ENCODE peak calls at places on chromosomes 1 and 21, in five cellular contexts. T is naive thymus-derived CD4-positive, alpha-beta T cell; V is OCI-LY7; N is testis; R is neural progenitor cell. S is an unnamed sample. For H3K4me1 and H3K9me3, the result is how much of the 10 kb centered on the place peaks cover.

GRCh38 chr21:14737922-14738321 is 191.8 kb upstream of the SAMSN1 start:
- DNase-seq in T (peak), V (peak), N (peak), R (peak), S (peak)

GRCh38 chr1:112501810-112502641 is 6.7 kb upstream of the WNT2B start:
- DNase-seq in T (no peak), V (no peak), N (peak), R (peak), S (peak)

GRCh38 chr21:46211376-46211775 is 17.2 kb downstream of the LSS start:
- DNase-seq in T (no peak), V (no peak), N (no peak), R (no peak), S (no peak)

GRCh38 chr1:22418852-22419480 is 32.7 kb upstream of the ZBTB40 start:
- DNase-seq in T (no peak), V (peak), N (no peak), R (no peak), S (no peak)

GRCh38 chr1:232810856-232811255 is 5.6 kb downstream of the MAP10 start:
- DNase-seq in T (no peak), V (no peak), N (no peak), R (no peak), S (no peak)

GRCh38 chr1:116284819-116285390 is 88.1 kb upstream of the ATP1A1 start:
- DNase-seq in T (no peak), V (no peak), N (no peak), R (no peak), S (no peak)

GRCh38 chr1:211944733-211945500 is 90.4 kb downstream of the INTS7 start:
- DNase-seq in T (no peak), V (no peak), N (peak), R (peak), S (no peak)

GRCh38 chr1:85463666-85464496 is 1.1 kb downstream of the DDAH1 start:
- DNase-seq in T (no peak), V (no peak), N (no peak), R (peak), S (no peak)

GRCh38 chr1:7644906-7645750 is 126.0 kb upstream of the VAMP3 start:
- DNase-seq in T (no peak), V (no peak), N (peak), R (no peak), S (peak)

GRCh38 chr1:1511533-1512285 is at the start of gene ATAD3A:
- DNase-seq in T (peak), V (peak), N (peak), R (peak), S (peak)

GRCh38 chr1:10939654-10940450 is 72.6 kb upstream of the TARDBP start:
- DNase-seq in T (peak), V (peak), N (no peak), R (no peak), S (no peak)

GRCh38 chr1:25871086-25871703 is 4.3 kb downstream of the PAQR7 start:
- DNase-seq in T (no peak), V (no peak), N (peak), R (no peak), S (no peak)

GRCh38 chr1:110671323-110671722 is 3.4 kb downstream of the KCNA3 start:
- DNase-seq in T (peak), V (peak), N (no peak), R (no peak), S (no peak)

GRCh38 chr1:201137579-201138310 is 10.8 kb upstream of the ASCL5 start:
- DNase-seq in T (no peak), V (no peak), N (peak), R (no peak), S (no peak)

GRCh38 chr1:79441243-79441642 is 434.7 kb upstream of the ADGRL4 start:
- DNase-seq in T (no peak), V (no peak), N (no peak), R (no peak), S (no peak)

GRCh38 chr1:81654147-81654546 is 146.6 kb upstream of the ADGRL2 start:
- DNase-seq in T (no peak), V (no peak), N (no peak), R (no peak), S (no peak)

GRCh38 chr1:184462170-184462569 is 75.3 kb downstream of the C1orf21 start:
- DNase-seq in T (no peak), V (no peak), N (no peak), R (no peak), S (no peak)

GRCh38 chr1:242129103-242129502 is 130.2 kb upstream of the MAP1LC3C start:
- DNase-seq in T (no peak), V (peak), N (peak), R (peak), S (peak)

GRCh38 chr1:155717041-155717440 is 28.1 kb downstream of the DAP3 start:
- DNase-seq in T (no peak), V (peak), N (no peak), R (no peak), S (no peak)

GRCh38 chr1:201217851-201218250 is 27.2 kb downstream of the IGFN1 start:
- DNase-seq in T (no peak), V (no peak), N (no peak), R (no peak), S (no peak)

GRCh38 chr1:2645143-2645542 is 12.3 kb upstream of the MMEL1 start:
- DNase-seq in T (no peak), V (no peak), N (no peak), R (no peak), S (no peak)

GRCh38 chr1:226403522-226404034 is 4.3 kb downstream of the PARP1 start:
- DNase-seq in T (no peak), V (peak), N (no peak), R (no peak), S (no peak)

GRCh38 chr1:186479162-186479561 is 18.2 kb upstream of the PDC start:
- DNase-seq in T (no peak), V (no peak), N (no peak), R (no peak), S (no peak)

GRCh38 chr1:7629011-7629410 is 142.1 kb upstream of the VAMP3 start:
- DNase-seq in T (no peak), V (no peak), N (no peak), R (no peak), S (no peak)

GRCh38 chr1:81679972-81680371 is 120.8 kb upstream of the ADGRL2 start:
- DNase-seq in T (no peak), V (no peak), N (peak), R (peak), S (no peak)

GRCh38 chr1:81840805-81841204 is 40.1 kb downstream of the ADGRL2 start:
- DNase-seq in T (no peak), V (no peak), N (no peak), R (no peak), S (no peak)

GRCh38 chr1:1626207-1627141 is 5.5 kb upstream of the MMP23B start:
- DNase-seq in T (no peak), V (no peak), N (no peak), R (no peak), S (peak)

GRCh38 chr1:230210326-230210978 is 143.4 kb downstream of the GALNT2 start:
- DNase-seq in T (no peak), V (no peak), N (no peak), R (no peak), S (no peak)

GRCh38 chr1:67752306-67752705 is 67.3 kb downstream of the GADD45A start:
- DNase-seq in T (no peak), V (no peak), N (no peak), R (no peak), S (no peak)

GRCh38 chr1:220914283-220915116 is 35.3 kb downstream of the HLX start:
- DNase-seq in T (no peak), V (no peak), N (no peak), R (no peak), S (no peak)

DNA sequence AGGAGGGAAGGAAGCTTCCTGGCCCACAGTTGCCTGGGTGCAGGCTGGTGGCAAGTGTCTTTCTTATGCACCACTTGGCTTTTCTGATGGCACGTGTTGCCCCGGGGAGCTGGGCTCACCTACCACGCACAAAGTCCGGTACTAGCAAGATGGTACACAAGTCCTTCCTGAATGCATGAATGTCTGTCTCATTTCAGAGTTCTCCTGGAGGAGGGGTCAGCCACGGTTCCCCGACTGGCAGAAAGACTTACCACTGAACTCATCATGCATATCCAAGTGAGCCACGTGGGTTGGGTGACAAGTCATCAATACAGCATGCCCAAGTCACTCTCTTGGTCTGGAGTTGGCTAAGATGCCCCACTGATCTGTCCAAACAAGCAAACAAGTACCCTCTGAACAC is 28.6 kb upstream of the MX1 start:
- DNase-seq in T (no peak), V (no peak), N (no peak), R (no peak), S (no peak)
- H3K4me3 ChIP-seq in T (no peak), V (no peak), N (no peak), R (no peak), S (no peak)

GRCh38 chr1:179334440-179334839 is 31.3 kb upstream of the AXDND1 start:
- DNase-seq in T (no peak), V (no peak), N (no peak), R (no peak), S (no peak)
- H3K4me1 ChIP-seq in T (under half), V (under half), N (under half), R (under half), S (under half)

GRCh38 chr1:51423098-51423821 is 92.9 kb upstream of the TTC39A start:
- DNase-seq in T (no peak), V (no peak), N (peak), R (peak), S (no peak)

GRCh38 chr1:51425955-51426354 is 93.1 kb downstream of the EPS15 start:
- DNase-seq in T (no peak), V (no peak), N (no peak), R (no peak), S (no peak)

GRCh38 chr1:51422367-51423097 is 92.2 kb upstream of the TTC39A start:
- DNase-seq in T (no peak), V (no peak), N (no peak), R (no peak), S (no peak)

GRCh38 chr1:51425273-51425672 is 93.8 kb downstream of the EPS15 start:
- DNase-seq in T (no peak), V (no peak), N (no peak), R (no peak), S (no peak)

GRCh38 chr1:51427438-51427837 is 91.6 kb downstream of the EPS15 start:
- DNase-seq in T (no peak), V (no peak), N (no peak), R (no peak), S (no peak)
- H3K9me3 ChIP-seq in T (under half), V (under half), N (under half), R (under half), S (under half)

GRCh38 chr1:72516264-72516663 is 233.9 kb upstream of the NEGR1 start:
- DNase-seq in T (no peak), V (no peak), N (no peak), R (no peak), S (no peak)

DNA sequence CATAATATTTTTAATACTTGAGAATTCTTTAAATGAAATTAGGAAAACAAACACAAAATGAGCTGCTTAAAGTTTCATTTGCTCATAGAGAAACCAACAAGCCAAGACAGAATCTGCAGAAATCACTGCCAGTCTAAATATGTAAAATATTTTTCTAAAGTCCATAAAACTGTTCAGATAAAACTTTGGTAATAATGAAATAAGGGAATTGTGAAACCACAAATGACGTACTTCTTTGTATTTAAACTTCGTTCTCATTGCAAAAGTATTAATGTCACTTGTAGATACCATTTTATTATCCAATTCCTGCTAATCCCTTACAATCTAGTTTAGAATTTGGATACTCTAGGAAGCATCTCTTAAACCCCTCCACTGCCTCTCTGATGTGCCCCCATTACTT is 234.5 kb upstream of the NEGR1 start:
- DNase-seq in T (no peak), V (no peak), N (no peak), R (no peak), S (no peak)
- H3K4me3 ChIP-seq in T (no peak), V (no peak), N (no peak), R (no peak), S (no peak)

GRCh38 chr1:27405074-27405473 is 12.7 kb downstream of the GPR3 start:
- DNase-seq in T (no peak), V (no peak), N (no peak), R (peak), S (no peak)
- H3K4me1 ChIP-seq in T (under half), V (half or more), N (under half), R (half or more), S (under half)

DNA sequence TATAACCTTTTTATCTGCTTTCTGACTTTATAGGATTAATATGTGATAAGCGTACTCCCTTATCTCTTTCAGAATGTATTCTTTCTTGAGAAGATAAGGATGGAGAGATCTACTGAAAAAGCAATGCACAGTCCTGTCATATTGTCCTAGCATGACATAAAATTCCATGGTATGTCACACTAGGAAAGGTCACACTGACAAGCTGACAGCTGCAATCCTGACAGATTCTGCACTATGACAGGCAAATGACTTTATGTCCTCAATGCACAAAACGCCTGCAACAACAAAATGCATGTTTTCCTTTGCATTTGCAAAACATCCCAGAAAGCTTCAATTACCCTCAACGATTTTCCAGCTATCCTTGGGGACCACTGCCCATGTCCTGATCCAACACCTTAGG is 393.8 kb downstream of the DSCAM start:
- DNase-seq in T (no peak), V (no peak), N (no peak), R (no peak), S (no peak)
- H3K9me3 ChIP-seq in T (under half), V (under half), N (under half), R (under half), S (under half)

DNA sequence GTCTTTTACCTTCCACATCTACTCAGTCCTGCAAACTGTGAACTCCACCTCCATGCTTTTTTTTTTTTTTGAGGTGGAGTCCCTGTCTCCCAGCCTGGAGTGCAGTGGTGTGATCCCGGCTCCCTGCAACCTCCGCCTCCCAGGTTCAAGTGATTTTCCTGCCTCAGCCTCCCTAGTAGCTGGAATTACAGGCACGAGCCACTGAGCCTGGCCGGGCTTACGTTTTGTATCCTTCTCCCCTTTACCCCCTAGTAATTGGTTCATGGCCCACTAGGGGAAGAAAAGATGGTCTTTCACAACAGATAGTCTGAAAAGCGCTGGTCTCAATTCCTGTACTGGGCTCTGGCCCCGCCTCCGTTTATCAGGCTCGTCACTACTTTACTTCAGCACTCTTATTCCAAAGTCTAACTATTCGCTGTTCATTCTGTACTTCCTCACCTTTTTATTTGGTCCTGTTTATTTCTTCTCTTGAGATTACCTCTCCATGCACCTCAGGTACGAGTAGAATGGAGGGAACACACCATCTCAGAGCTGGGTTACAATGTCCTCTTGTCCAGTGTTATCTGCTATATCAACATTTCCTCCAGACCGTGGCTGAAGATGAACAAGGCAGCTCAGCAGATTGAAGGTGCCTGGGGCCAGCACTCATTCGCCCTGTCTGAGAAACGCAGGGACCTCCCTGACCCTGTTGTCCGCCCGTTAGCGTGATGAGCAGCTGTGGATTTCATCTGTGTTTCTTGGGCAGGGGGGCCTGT is 16.2 kb downstream of the CNST start:
- DNase-seq in T (no peak), V (no peak), N (no peak), R (no peak), S (no peak)
- H3K4me3 ChIP-seq in T (no peak), V (no peak), N (no peak), R (no peak), S (no peak)

GRCh38 chr1:94629259-94630181 is 88.0 kb upstream of the F3 start:
- DNase-seq in T (no peak), V (no peak), N (no peak), R (no peak), S (no peak)
- H3K4me1 ChIP-seq in T (under half), V (under half), N (under half), R (under half), S (under half)